ENCODE peak calls at places on chromosome 21, in four cellular contexts. V is RWPE1, G is A549, J is HTR-8/SVneo. P is an unnamed sample.

GRCh38 chr21:32940079-32941014 is 85.4 kb upstream of the OLIG2 start:
- DNase-seq in V (peak), G (peak), J (peak), P (peak)

GRCh38 chr21:46063227-46063626 is 34.7 kb upstream of the COL6A2 start:
- DNase-seq in V (no peak), G (peak), J (no peak), P (no peak)

GRCh38 chr21:25638634-25639166 is 358 bp upstream of the JAM2 start:
- DNase-seq in V (no peak), G (no peak), J (no peak), P (peak)

GRCh38 chr21:45938811-45939520 is 42.6 kb upstream of the COL6A1 start:
- DNase-seq in V (no peak), G (no peak), J (no peak), P (no peak)

GRCh38 chr21:43624343-43624742 is 34.9 kb downstream of the HSF2BP start:
- DNase-seq in V (no peak), G (no peak), J (no peak), P (peak)

GRCh38 chr21:34745557-34746255 is 76.9 kb downstream of the CLIC6 start:
- DNase-seq in V (peak), G (peak), J (peak), P (peak)

GRCh38 chr21:36035381-36035791 is 24.9 kb downstream of the SETD4 start:
- DNase-seq in V (no peak), G (no peak), J (no peak), P (no peak)

GRCh38 chr21:45870421-45870820 is 111.1 kb upstream of the COL6A1 start:
- DNase-seq in V (no peak), G (no peak), J (no peak), P (no peak)

GRCh38 chr21:34775793-34776192 is 107.0 kb downstream of the CLIC6 start:
- DNase-seq in V (no peak), G (no peak), J (no peak), P (no peak)

P was measured in NCI-H69.